ENCODE peak calls at places on chromosomes 1 and 21, in six cellular contexts. M is activated CD4-positive, alpha-beta T cell treated with anti-CD3 and anti-CD28 coated beads, Interleukin-2, amount 50 U/mL, for 48 hours; B is activated naive CD8-positive, alpha-beta T cell treated with anti-CD3 and anti-CD28 coated beads, Interleukin-2, amount 50 U/mL, for 24 hours; U is amygdala; G is NCI-H2029; H is left ventricle myocardium superior. L is an unnamed sample.
A peak's percentile ranks its signal among the peaks of the same experiment; 100 is the strongest.

GRCh38 chr1:168379110-168379860 is 98.6 kb downstream of the TBX19 start:
- DNase-seq in H (no peak), G (no peak), U (no peak), B (no peak), M (no peak), L (no peak)

GRCh38 chr21:32463889-32464300 is 51.4 kb downstream of the EVA1C start:
- DNase-seq in G (no peak), U (no peak), M (no peak), H (no peak), B (no peak), L (no peak)

GRCh38 chr1:234611153-234611798 is 1.3 kb upstream of the IRF2BP2 start:
- DNase-seq in U (peak; percentile 75), M (no peak), B (no peak), H (no peak), G (peak; percentile 95), L (peak; percentile 94)

GRCh38 chr21:37087188-37087587 is 14.1 kb downstream of the TTC3 start:
- DNase-seq in U (peak; percentile 29), B (no peak), H (no peak), G (no peak), M (no peak), L (peak; percentile 44)

GRCh38 chr1:41482906-41483895 is 1.3 kb downstream of the EDN2 start:
- DNase-seq in H (peak; percentile 81), M (no peak), B (no peak), G (no peak), U (no peak), L (peak; percentile 87)

GRCh38 chr1:109075531-109076490 is at the start of gene TAF13:
- DNase-seq in H (peak; percentile 97), B (peak; percentile 92), M (peak; percentile 91), U (peak; percentile 94), G (peak; percentile 91), L (peak; percentile 92)

GRCh38 chr1:112706505-112707216 is at the start of gene RHOC:
- DNase-seq in B (no peak), G (peak; percentile 23), H (peak; percentile 89), M (peak; percentile 58), U (no peak), L (peak; percentile 31)

GRCh38 chr1:88141499-88142074 is 542.5 kb upstream of the PKN2 start:
- DNase-seq in M (no peak), G (peak; percentile 5), H (no peak), U (no peak), B (no peak), L (peak; percentile 60)

GRCh38 chr1:23868848-23869450 is 859 bp upstream of the FUCA1 start:
- DNase-seq in G (no peak), U (peak; percentile 8), M (no peak), B (no peak), H (no peak), L (no peak)

GRCh38 chr1:30787856-30788495 is 30.4 kb upstream of the LAPTM5 start:
- DNase-seq in H (peak; percentile 15), U (no peak), B (no peak), G (no peak), M (no peak), L (no peak)

GRCh38 chr1:19708558-19708957 is 43.9 kb downstream of the HTR6 start:
- DNase-seq in G (no peak), B (no peak), U (no peak), H (no peak), M (no peak), L (no peak)

GRCh38 chr1:17826165-17826488 is 71.0 kb downstream of the ACTL8 start:
- DNase-seq in H (peak; percentile 78), U (peak; percentile 32), G (no peak), B (peak; percentile 40), M (peak; percentile 48), L (no peak)

GRCh38 chr1:76901158-76901767 is 34.0 kb downstream of the ST6GALNAC5 start:
- DNase-seq in H (no peak), U (peak; percentile 28), G (peak; percentile 7), M (peak; percentile 27), B (peak; percentile 36), L (no peak)

GRCh38 chr1:149942207-149942606 is 5.5 kb upstream of the MTMR11 start:
- DNase-seq in M (no peak), G (no peak), H (no peak), B (no peak), U (peak; percentile 46), L (no peak)

GRCh38 chr1:22921452-22922126 is 51.1 kb downstream of the LACTBL1 start:
- DNase-seq in U (no peak), H (peak; percentile 50), B (no peak), G (no peak), M (no peak), L (no peak)

GRCh38 chr1:242198421-242198820 is 199.5 kb upstream of the MAP1LC3C start:
- DNase-seq in M (no peak), G (no peak), H (no peak), B (no peak), U (no peak), L (no peak)

GRCh38 chr1:30525980-30526651 is 197.3 kb downstream of the MATN1 start:
- DNase-seq in M (no peak), G (peak; percentile 3), H (peak; percentile 58), U (no peak), B (no peak), L (no peak)

GRCh38 chr21:29436143-29436542 is 137.4 kb downstream of the BACH1 start:
- DNase-seq in H (peak; percentile 23), G (no peak), B (peak; percentile 25), U (no peak), M (peak; percentile 46), L (no peak)

GRCh38 chr1:205934788-205935187 is 8.5 kb downstream of the SLC26A9 start:
- DNase-seq in M (no peak), H (no peak), G (peak; percentile 91), B (no peak), U (no peak), L (peak; percentile 68)

GRCh38 chr1:156642265-156643185 is 608 bp downstream of the BCAN start:
- DNase-seq in H (no peak), U (no peak), G (no peak), M (no peak), B (no peak), L (no peak)

GRCh38 chr1:231590453-231591198 is 36.0 kb upstream of the DISC1 start:
- DNase-seq in H (peak; percentile 58), G (peak; percentile 12), U (peak; percentile 66), M (peak; percentile 55), B (peak; percentile 34), L (peak; percentile 45)

L was measured in NCI-H510A treated with DMSO at 0.1 percent for 48 hours.